ENCODE peak calls at places on chromosomes 11 and 22, in four cellular contexts. O, F, S and I are unnamed samples.
A peak's percentile ranks its signal among the peaks of the same experiment; 100 is the strongest.

GRCh38 chr11:105399505-105399904 is 210.4 kb upstream of the GRIA4 start:
- DNase-seq in O (no peak), F (no peak), S (no peak), I (no peak)

GRCh38 chr22:35480627-35481565 is 59.7 kb upstream of the RASD2 start:
- DNase-seq in F (peak; percentile 9), S (no peak), O (peak; percentile 25), I (no peak)

GRCh38 chr22:39283312-39284141 is 35.9 kb downstream of the RPL3 start:
- DNase-seq in F (peak; percentile 96), S (peak; percentile 86), O (no peak), I (peak; percentile 26)

GRCh38 chr11:1564535-1565172 is 7.4 kb downstream of the DUSP8 start:
- DNase-seq in O (peak; percentile 38), S (no peak), F (peak; percentile 79), I (peak; percentile 94)

GRCh38 chr11:118305726-118306125 is 1.2 kb downstream of the CD3E start:
- DNase-seq in O (no peak), F (no peak), S (no peak), I (no peak)

GRCh38 chr11:45900916-45901617 is 6.0 kb downstream of the FREY1 start:
- DNase-seq in O (no peak), F (no peak), S (no peak), I (no peak)

GRCh38 chr11:67289226-67289650 is at the start of gene ANKRD13D:
- DNase-seq in F (no peak), S (no peak), O (no peak), I (no peak)

GRCh38 chr22:19446603-19447387 is 716 bp downstream of the C22orf39 start:
- DNase-seq in F (peak; percentile 76), S (peak; percentile 7), O (no peak), I (no peak)

GRCh38 chr11:75547617-75548054 is 14.4 kb upstream of the SERPINH1 start:
- DNase-seq in S (peak; percentile 64), F (peak; percentile 89), O (peak; percentile 53), I (peak; percentile 65)

GRCh38 chr11:121321614-121322243 is 29.2 kb downstream of the SC5D start:
- DNase-seq in O (peak; percentile 15), F (peak; percentile 4), S (no peak), I (peak; percentile 1)

GRCh38 chr11:68461284-68461861 is 821 bp downstream of the PPP6R3 start:
- DNase-seq in F (peak; percentile 68), O (peak; percentile 48), S (no peak), I (peak; percentile 17)

GRCh38 chr11:71406681-71407080 is 41.5 kb downstream of the DHCR7 start:
- DNase-seq in F (no peak), S (no peak), O (no peak), I (no peak)

GRCh38 chr11:34640050-34640971 is 19.4 kb downstream of the EHF start:
- DNase-seq in O (peak; percentile 98), F (no peak), S (peak; percentile 94), I (no peak)

GRCh38 chr22:22578702-22579424 is 19.8 kb upstream of the PRAME start:
- DNase-seq in S (no peak), F (peak; percentile 85), O (peak; percentile 4), I (peak; percentile 39)

GRCh38 chr11:13889566-13890214 is 72.8 kb upstream of the SPON1 start:
- DNase-seq in S (no peak), F (no peak), O (no peak), I (no peak)

GRCh38 chr11:118703563-118704106 is 24.2 kb upstream of the TREH start:
- DNase-seq in F (peak; percentile 53), O (no peak), S (no peak), I (no peak)

GRCh38 chr11:19441752-19442553 is 201.2 kb upstream of the E2F8 start:
- DNase-seq in O (peak; percentile 77), S (no peak), F (peak; percentile 91), I (peak; percentile 98)

GRCh38 chr22:12601870-12602779 is 2925.9 kb upstream of the OR11H1 start:
- DNase-seq in O (no peak), F (peak; percentile 95), S (peak; percentile 61), I (no peak)

GRCh38 chr11:132054822-132055221 is 684.4 kb downstream of the NTM start:
- DNase-seq in F (no peak), S (no peak), O (no peak), I (peak; percentile 89)

GRCh38 chr22:19890502-19891349 is 36.1 kb upstream of the GNB1L start:
- DNase-seq in F (no peak), O (no peak), S (no peak), I (no peak)

GRCh38 chr11:19936461-19936860 is 223.8 kb downstream of the DBX1 start:
- DNase-seq in O (no peak), F (no peak), S (no peak), I (no peak)

GRCh38 chr11:75563978-75564552 is 2.0 kb downstream of the SERPINH1 start:
- DNase-seq in O (no peak), F (peak; percentile 86), S (peak; percentile 45), I (peak; percentile 92)

GRCh38 chr22:32628626-32629587 is 154.3 kb downstream of the FBXO7 start:
- DNase-seq in F (no peak), S (peak; percentile 55), O (no peak), I (peak; percentile 97)

GRCh38 chr11:23554002-23554401 is 693.7 kb upstream of the CCDC179 start:
- DNase-seq in O (peak; percentile 2), F (no peak), S (peak; percentile 2), I (no peak)

GRCh38 chr11:68411501-68411991 is 49.0 kb upstream of the PPP6R3 start:
- DNase-seq in F (no peak), O (no peak), S (no peak), I (no peak)

GRCh38 chr11:122114976-122115375 is 1.0 kb downstream of the BLID start:
- DNase-seq in O (no peak), S (no peak), F (no peak), I (no peak)

GRCh38 chr11:108338750-108339149 is 115.9 kb downstream of the ATM start:
- DNase-seq in S (no peak), O (no peak), F (no peak), I (no peak)

GRCh38 chr11:128764617-128765095 is 70.8 kb downstream of the FLI1 start:
- DNase-seq in O (no peak), S (no peak), F (no peak), I (no peak)

GRCh38 chr11:86919557-86920210 is 35.5 kb downstream of the FZD4 start:
- DNase-seq in O (peak; percentile 74), F (peak; percentile 69), S (peak; percentile 43), I (peak; percentile 81)

GRCh38 chr11:76625787-76626186 is 44.8 kb downstream of the LRRC32 start:
- DNase-seq in S (no peak), O (peak; percentile 16), F (no peak), I (no peak)

GRCh38 chr11:121521145-121522042 is 68.6 kb upstream of the SORL1-AS1 start:
- DNase-seq in S (no peak), F (no peak), O (no peak), I (peak; percentile 8)

GRCh38 chr22:33180371-33180770 is 122.2 kb upstream of the SYN3 start:
- DNase-seq in S (no peak), O (no peak), F (no peak), I (no peak)

GRCh38 chr22:24008381-24009226 is 2.5 kb upstream of the CABIN1 start:
- DNase-seq in S (peak; percentile 83), O (no peak), F (no peak), I (no peak)

GRCh38 chr11:134412508-134413333 is 679 bp upstream of the B3GAT1 start:
- DNase-seq in O (no peak), S (no peak), F (no peak), I (no peak)

GRCh38 chr22:23786261-23786710 is 480 bp upstream of the SMARCB1 start:
- DNase-seq in O (no peak), F (no peak), S (no peak), I (no peak)

GRCh38 chr11:8333431-8334401 is 70.0 kb upstream of the LMO1 start:
- DNase-seq in F (peak; percentile 15), O (peak; percentile 23), S (no peak), I (no peak)

GRCh38 chr11:109267293-109268095 is 154.5 kb upstream of the C11orf87 start:
- DNase-seq in F (no peak), O (peak; percentile 7), S (no peak), I (no peak)

GRCh38 chr22:20258584-20259335 is 9.4 kb downstream of the RTN4R start:
- DNase-seq in F (peak; percentile 84), S (no peak), O (no peak), I (no peak)

GRCh38 chr22:41250127-41250526 is 9.4 kb upstream of the CHADL start:
- DNase-seq in O (no peak), F (no peak), S (no peak), I (no peak)

GRCh38 chr22:41247703-41248102 is 7.0 kb upstream of the CHADL start:
- DNase-seq in O (no peak), F (no peak), S (no peak), I (no peak)

GRCh38 chr22:41248758-41249157 is 8.0 kb upstream of the CHADL start:
- DNase-seq in O (no peak), F (no peak), S (no peak), I (no peak)

GRCh38 chr22:41248314-41248713 is 7.6 kb upstream of the CHADL start:
- DNase-seq in F (no peak), O (no peak), S (no peak), I (no peak)

GRCh38 chr22:41249442-41249841 is 8.7 kb upstream of the CHADL start:
- DNase-seq in S (no peak), O (no peak), F (no peak), I (no peak)
- TF ChIP-seq SMC3 in S (no peak), O (no peak), F (no peak), I (no peak)

GRCh38 chr11:110713469-110713776 is 1.2 kb upstream of the ARHGAP20 start:
- DNase-seq in F (no peak), O (no peak), S (no peak), I (no peak)
- TF ChIP-seq MAFK in F (no peak), O (no peak), S (no peak), I (no peak)

DNA sequence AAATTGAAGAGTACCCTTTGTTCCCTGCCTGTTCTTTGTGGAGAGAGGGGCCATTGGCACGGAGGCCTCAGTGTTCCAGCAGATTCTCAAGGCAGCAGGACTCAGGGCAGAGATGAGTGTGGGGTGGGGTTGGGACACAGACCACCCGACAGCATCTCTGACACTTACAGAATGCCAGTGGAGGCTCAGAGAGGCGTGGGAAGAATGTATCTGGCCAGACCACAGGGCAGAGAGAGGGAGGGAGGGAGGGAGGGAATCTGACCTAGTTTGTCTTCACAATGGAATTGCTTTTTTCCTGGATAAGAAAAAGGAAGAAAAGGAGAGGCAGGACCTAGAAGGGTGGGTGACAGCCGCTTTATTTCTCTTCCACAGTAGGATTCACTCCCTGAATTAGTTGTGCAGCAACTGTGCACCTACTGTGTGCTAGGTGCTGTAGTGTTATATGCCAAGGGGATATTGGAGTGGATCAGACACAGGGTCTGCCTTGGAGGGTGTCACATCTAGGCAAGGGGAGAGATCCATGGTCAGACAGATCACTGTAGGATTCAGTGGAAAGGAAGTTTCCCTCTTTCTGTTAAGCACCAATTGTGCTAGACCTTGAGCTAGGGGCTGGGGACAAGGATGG is 3.7 kb downstream of the KCNK4 start:
- DNase-seq in O (no peak), S (no peak), F (no peak), I (no peak)
- TF ChIP-seq CEBPB in O (no peak), S (no peak), F (no peak), I (no peak)

GRCh38 chr11:61975638-61976419 is 8.4 kb upstream of the FTH1 start:
- DNase-seq in F (no peak), S (no peak), O (no peak), I (no peak)

GRCh38 chr11:61980783-61981541 is 13.5 kb upstream of the FTH1 start:
- DNase-seq in O (no peak), S (peak; percentile 95), F (no peak), I (no peak)

GRCh38 chr11:61976420-61976800 is 9.0 kb upstream of the FTH1 start:
- DNase-seq in F (no peak), O (no peak), S (no peak), I (no peak)

GRCh38 chr11:61976813-61977475 is 9.5 kb upstream of the FTH1 start:
- DNase-seq in F (no peak), O (no peak), S (no peak), I (no peak)

GRCh38 chr11:61978703-61979661 is 11.5 kb upstream of the FTH1 start:
- DNase-seq in O (no peak), S (no peak), F (no peak), I (no peak)
- TF ChIP-seq SMC3 in O (no peak), S (no peak), F (no peak), I (no peak)